ENCODE peak calls at places on chromosome 11, in seven cellular contexts. V is AG09319, U is AG09309, R is progenitor cell of endocrine pancreas, X is OCI-LY7, B is AG10803, A is uterus. L is an unnamed sample.

GRCh38 chr11:81570669-81571068 is 1163.0 kb downstream of the FAM181B start:
- DNase-seq in B (no peak), X (no peak), R (no peak), A (no peak), U (no peak), V (no peak), L (no peak)

GRCh38 chr11:107457205-107457557 is 444 bp downstream of the CWF19L2 start:
- DNase-seq in X (peak; percentile 53), V (no peak), U (no peak), B (no peak), A (no peak), R (no peak), L (peak; percentile 22)

GRCh38 chr11:74670171-74670570 is 61.1 kb downstream of the CHRDL2 start:
- DNase-seq in X (no peak), B (no peak), A (no peak), R (no peak), U (no peak), V (no peak), L (no peak)

GRCh38 chr11:84003181-84003580 is 717.0 kb upstream of the CCDC90B start:
- DNase-seq in X (no peak), B (no peak), A (no peak), V (no peak), R (no peak), U (no peak), L (no peak)

GRCh38 chr11:32374261-32374711 is 61.1 kb downstream of the WT1 start:
- DNase-seq in X (peak; percentile 47), B (peak; percentile 28), U (no peak), A (no peak), V (peak; percentile 7), R (no peak), L (peak; percentile 71)

GRCh38 chr11:91819743-91820142 is 404.9 kb upstream of the FAT3 start:
- DNase-seq in R (no peak), X (no peak), U (no peak), A (no peak), V (no peak), B (no peak), L (no peak)

GRCh38 chr11:66689661-66690590 is 12.2 kb upstream of the RBM4B start:
- DNase-seq in R (no peak), A (no peak), U (no peak), X (no peak), V (no peak), B (no peak), L (no peak)

GRCh38 chr11:67504023-67504949 is 877 bp downstream of the PITPNM1 start:
- DNase-seq in V (no peak), A (no peak), U (no peak), B (no peak), R (peak; percentile 44), X (peak; percentile 35), L (peak; percentile 54)

GRCh38 chr11:8867856-8868705 is 42.9 kb upstream of the AKIP1 start:
- DNase-seq in U (no peak), V (no peak), B (peak; percentile 89), R (no peak), A (no peak), X (no peak), L (no peak)

GRCh38 chr11:96242191-96242845 is 100.7 kb downstream of the MAML2 start:
- DNase-seq in B (peak; percentile 56), V (no peak), A (no peak), X (peak; percentile 21), U (no peak), R (no peak), L (no peak)

GRCh38 chr11:27907534-27907933 is 200.4 kb downstream of the KIF18A start:
- DNase-seq in V (no peak), R (no peak), B (no peak), U (no peak), A (no peak), X (no peak), L (no peak)

GRCh38 chr11:59615132-59615636 is 390 bp downstream of the OSBP start:
- DNase-seq in V (no peak), X (peak; percentile 64), A (peak; percentile 44), R (peak; percentile 32), U (no peak), B (no peak), L (peak; percentile 74)

GRCh38 chr11:10287766-10288165 is 6.3 kb downstream of the SBF2 start:
- DNase-seq in U (no peak), V (no peak), R (no peak), X (no peak), A (no peak), B (no peak), L (no peak)

GRCh38 chr11:59247535-59248227 is 35.0 kb upstream of the MPEG1 start:
- DNase-seq in B (peak; percentile 43), U (peak; percentile 13), A (no peak), X (no peak), R (no peak), V (peak; percentile 81), L (no peak)

GRCh38 chr11:8063319-8063718 is 17.7 kb upstream of the TUB start:
- DNase-seq in V (peak; percentile 35), B (peak; percentile 52), R (no peak), A (peak; percentile 59), U (no peak), X (no peak), L (no peak)

GRCh38 chr11:8830641-8831040 is 80.3 kb upstream of the AKIP1 start:
- DNase-seq in R (no peak), U (no peak), A (no peak), X (no peak), V (no peak), B (no peak), L (no peak)

GRCh38 chr11:106276859-106277436 is 199.5 kb downstream of the AASDHPPT start:
- DNase-seq in R (no peak), V (peak; percentile 3), X (no peak), B (peak; percentile 25), U (no peak), A (no peak), L (no peak)

GRCh38 chr11:1540074-1540473 is 32.0 kb downstream of the DUSP8 start:
- DNase-seq in V (no peak), B (no peak), U (no peak), A (no peak), R (no peak), X (no peak), L (no peak)

GRCh38 chr11:124446926-124447325 is 1.4 kb upstream of the OR8B8 start:
- DNase-seq in R (no peak), X (no peak), V (no peak), B (no peak), A (no peak), U (no peak), L (no peak)

GRCh38 chr11:47171057-47171838 is 5.4 kb downstream of the ARFGAP2 start:
- DNase-seq in B (no peak), X (no peak), A (no peak), V (no peak), U (no peak), R (no peak), L (no peak)

GRCh38 chr11:46359936-46360335 is 12.7 kb downstream of the DGKZ start:
- DNase-seq in V (no peak), B (peak; percentile 23), U (no peak), A (no peak), X (no peak), R (no peak), L (no peak)

GRCh38 chr11:99068832-99069231 is 48.1 kb downstream of the CNTN5 start:
- DNase-seq in V (no peak), R (no peak), U (no peak), B (no peak), X (no peak), A (no peak), L (no peak)

GRCh38 chr11:16081756-16082531 is 274.4 kb downstream of the SOX6 start:
- DNase-seq in A (no peak), R (no peak), U (no peak), V (no peak), B (no peak), X (no peak), L (no peak)

GRCh38 chr11:57700425-57700824 is 11.6 kb downstream of the MED19 start:
- DNase-seq in A (no peak), V (no peak), R (no peak), U (no peak), B (no peak), X (no peak), L (no peak)
- TF ChIP-seq CTCF in A (no peak), V (no peak), R (no peak), U (no peak), B (no peak), X (no peak), L (no peak)

DNA sequence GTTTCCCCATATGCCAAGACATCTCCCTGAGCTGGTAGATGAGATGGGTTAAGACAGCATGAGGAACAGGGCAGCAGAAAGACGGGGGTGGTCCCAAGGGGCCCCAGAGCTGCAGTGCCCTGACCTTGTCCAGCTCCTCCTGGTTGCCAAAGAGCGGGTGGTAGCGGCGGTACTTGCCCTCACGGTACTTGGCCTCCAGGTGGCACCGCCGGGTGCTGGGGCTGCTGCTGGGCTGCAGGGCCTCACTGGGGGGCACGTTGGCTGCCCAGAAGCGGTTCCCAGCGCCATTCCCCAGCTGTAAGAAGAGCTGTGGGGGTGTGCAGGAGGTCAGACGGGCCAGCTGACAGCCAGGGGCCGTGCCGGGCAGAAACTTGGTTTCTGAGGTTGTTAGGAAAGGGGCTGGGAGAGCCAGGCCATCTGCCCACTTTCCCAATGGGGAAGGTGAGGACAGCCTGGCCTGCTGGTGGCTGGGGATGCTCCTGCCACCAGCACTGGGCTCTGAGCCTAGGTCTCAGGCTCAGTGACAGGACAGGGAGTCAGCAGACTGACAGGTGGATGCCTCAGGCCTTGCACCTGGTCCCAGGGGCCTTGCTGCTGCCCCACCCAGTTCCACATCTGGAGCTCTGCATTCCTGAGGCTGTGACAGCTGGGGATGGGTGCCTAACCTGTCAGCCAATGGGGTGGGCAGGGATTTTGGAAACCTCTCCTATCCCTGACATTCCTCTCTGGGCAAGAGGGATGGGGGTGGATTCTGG is 30.0 kb upstream of the PDE2A start:
- DNase-seq in B (no peak), U (no peak), X (no peak), R (no peak), V (no peak), A (no peak), L (no peak)
- TF ChIP-seq CTCF in B (peak; percentile 26), U (peak; percentile 24), X (peak; percentile 42), R (no peak), V (peak; percentile 26), A (no peak), L (no peak)

GRCh38 chr11:65391007-65391406 is 4.6 kb downstream of the FRMD8 start:
- DNase-seq in U (no peak), V (no peak), A (no peak), B (peak; percentile 49), R (no peak), X (no peak), L (no peak)
- TF ChIP-seq CTCF in U (no peak), V (no peak), A (no peak), B (peak; percentile 12), R (no peak), X (no peak), L (no peak)

GRCh38 chr11:134033696-134034491 is 35.0 kb upstream of the JAM3 start:
- DNase-seq in A (peak; percentile 84), V (peak; percentile 62), U (peak; percentile 61), R (peak; percentile 59), B (peak; percentile 84), X (no peak), L (peak; percentile 87)
- TF ChIP-seq CTCF in A (no peak), V (no peak), U (no peak), R (no peak), B (no peak), X (no peak), L (no peak)

GRCh38 chr11:77776455-77776854 is 44.1 kb downstream of the RSF1 start:
- DNase-seq in A (no peak), X (peak; percentile 32), V (no peak), B (no peak), U (no peak), R (no peak), L (no peak)
- TF ChIP-seq CTCF in A (no peak), X (peak; percentile 78), V (no peak), B (peak; percentile 45), U (peak; percentile 15), R (peak; percentile 41), L (peak; percentile 55)

GRCh38 chr11:64685536-64685935 is 37.5 kb downstream of the NRXN2 start:
- DNase-seq in X (no peak), A (no peak), U (no peak), B (no peak), R (no peak), V (no peak), L (no peak)
- TF ChIP-seq CTCF in X (no peak), A (no peak), U (no peak), B (no peak), R (no peak), V (no peak), L (no peak)

L was measured in activated CD8-positive, alpha-beta T cell treated with anti-CD3 and anti-CD28 coated beads for 36 hours.